ENCODE peak calls at places on chromosomes 5 and 9, in four cellular contexts. One of them, this sample, is unnamed.

GRCh38 chr9:77018058-77019009 is 1.1 kb upstream of the FOXB2 start:
- DNase-seq in IMR-90: no peak
- DNase-seq in H1: no peak
- DNase-seq in H9: peak
- DNase-seq in this sample: peak

GRCh38 chr9:85741112-85741874 is 461 bp downstream of the AGTPBP1 start:
- DNase-seq in IMR-90: peak
- DNase-seq in H1: peak
- DNase-seq in H9: peak
- DNase-seq in this sample: peak

GRCh38 chr9:33742519-33742918 is 52.8 kb upstream of the PRSS3 start:
- DNase-seq in IMR-90: no peak
- DNase-seq in H1: no peak
- DNase-seq in H9: no peak
- DNase-seq in this sample: peak

GRCh38 chr5:93890657-93891056 is 149.3 kb upstream of the POU5F2 start:
- DNase-seq in IMR-90: no peak
- DNase-seq in H1: no peak
- DNase-seq in H9: no peak
- DNase-seq in this sample: peak

GRCh38 chr9:123697686-123698085 is 232.2 kb downstream of the DENND1A start:
- DNase-seq in IMR-90: no peak
- DNase-seq in H1: no peak
- DNase-seq in H9: no peak
- DNase-seq in this sample: no peak

GRCh38 chr9:89473762-89474469 is 24.0 kb downstream of the SEMA4D start:
- DNase-seq in IMR-90: peak
- DNase-seq in H1: no peak
- DNase-seq in H9: no peak
- DNase-seq in this sample: no peak

GRCh38 chr5:111859533-111860270 is 102.7 kb upstream of the NREP start:
- DNase-seq in IMR-90: peak
- DNase-seq in H1: no peak
- DNase-seq in H9: no peak
- DNase-seq in this sample: no peak

GRCh38 chr5:136772541-136772940 is 407.2 kb upstream of the TRPC7 start:
- DNase-seq in IMR-90: no peak
- DNase-seq in H1: no peak
- DNase-seq in H9: no peak
- DNase-seq in this sample: no peak

GRCh38 chr5:76165029-76165428 is 81.8 kb downstream of the SV2C start:
- DNase-seq in IMR-90: no peak
- DNase-seq in H1: no peak
- DNase-seq in H9: no peak
- DNase-seq in this sample: no peak

GRCh38 chr9:107905313-107906027 is 415.9 kb upstream of the KLF4 start:
- DNase-seq in IMR-90: no peak
- DNase-seq in H1: no peak
- DNase-seq in H9: no peak
- DNase-seq in this sample: no peak

DNA sequence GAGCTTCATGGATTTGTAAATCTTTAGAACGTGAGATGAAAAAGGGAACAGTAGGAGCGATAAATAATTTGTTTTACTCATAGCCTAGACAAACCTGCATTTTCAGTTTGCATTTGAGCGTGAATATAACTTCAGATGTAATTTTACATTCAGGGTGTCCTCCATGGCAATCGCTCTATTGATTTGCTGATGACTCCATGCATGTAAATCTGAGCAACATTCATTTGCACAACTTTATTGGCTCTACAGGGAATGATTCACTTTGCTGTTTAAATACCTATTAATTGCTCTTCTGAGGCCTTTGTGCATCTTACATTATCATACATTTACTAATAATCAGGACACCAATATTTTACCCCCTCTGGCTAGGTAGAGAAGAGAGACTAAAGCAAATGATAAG is 122.2 kb downstream of the EGFLAM start:
- DNase-seq in IMR-90: no peak
- DNase-seq in H1: no peak
- DNase-seq in H9: no peak
- DNase-seq in this sample: no peak
- H3K56ac ChIP-seq in IMR-90: no peak
- H3K56ac ChIP-seq in H1: no peak
- H3K56ac ChIP-seq in H9: no peak
- H3K56ac ChIP-seq in this sample: peak

DNA sequence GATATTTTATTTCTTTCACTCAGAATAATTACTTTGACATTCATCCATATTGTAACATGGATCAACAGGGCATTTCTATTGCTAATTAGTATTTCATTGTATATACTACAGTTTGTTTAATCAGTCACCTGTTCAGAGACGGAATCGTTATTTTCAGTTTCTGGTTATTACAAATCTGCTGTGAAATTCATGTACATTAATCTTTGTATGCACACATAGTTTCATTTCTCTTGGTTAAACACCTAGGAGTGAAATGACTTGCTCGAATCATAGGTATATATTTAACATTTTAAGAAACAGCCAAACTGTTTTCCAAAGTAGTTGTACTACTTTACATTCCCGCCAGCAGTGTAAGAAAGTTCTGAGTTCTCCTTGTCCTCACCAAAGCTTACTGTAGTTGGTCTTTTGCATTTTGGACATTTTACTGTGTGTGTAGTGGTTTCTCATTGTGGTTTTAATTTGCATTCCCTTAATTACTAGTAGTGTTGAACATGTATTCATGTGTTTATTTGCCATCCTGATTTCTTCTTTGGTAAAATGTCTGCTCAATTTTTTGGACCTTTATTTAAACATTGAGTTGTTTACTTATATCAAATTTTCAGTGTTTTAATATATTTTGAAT is 198.2 kb downstream of the SAXO1 start:
- DNase-seq in IMR-90: no peak
- DNase-seq in H1: no peak
- DNase-seq in H9: no peak
- DNase-seq in this sample: no peak
- H3K56ac ChIP-seq in IMR-90: no peak
- H3K56ac ChIP-seq in H1: no peak
- H3K56ac ChIP-seq in H9: no peak
- H3K56ac ChIP-seq in this sample: no peak

GRCh38 chr9:105833271-105833975 is 139.1 kb downstream of the TMEM38B start:
- DNase-seq in IMR-90: peak
- DNase-seq in H1: no peak
- DNase-seq in H9: no peak
- DNase-seq in this sample: no peak
- H3K56ac ChIP-seq in IMR-90: no peak
- H3K56ac ChIP-seq in H1: no peak
- H3K56ac ChIP-seq in H9: no peak
- H3K56ac ChIP-seq in this sample: no peak

GRCh38 chr5:110050640-110051345 is 361.1 kb downstream of the MAN2A1 start:
- DNase-seq in IMR-90: no peak
- DNase-seq in H1: no peak
- DNase-seq in H9: no peak
- DNase-seq in this sample: no peak
- H3K56ac ChIP-seq in IMR-90: no peak
- H3K56ac ChIP-seq in H1: no peak
- H3K56ac ChIP-seq in H9: no peak
- H3K56ac ChIP-seq in this sample: no peak

GRCh38 chr5:149273237-149273636 is 1.6 kb downstream of the AFAP1L1 start:
- DNase-seq in IMR-90: no peak
- DNase-seq in H1: no peak
- DNase-seq in H9: no peak
- DNase-seq in this sample: no peak
- H3K56ac ChIP-seq in IMR-90: no peak
- H3K56ac ChIP-seq in H1: no peak
- H3K56ac ChIP-seq in H9: no peak
- H3K56ac ChIP-seq in this sample: peak

GRCh38 chr5:24644757-24645156 is at the start of gene CDH10:
- DNase-seq in IMR-90: no peak
- DNase-seq in H1: peak
- DNase-seq in H9: peak
- DNase-seq in this sample: peak
- H3K56ac ChIP-seq in IMR-90: no peak
- H3K56ac ChIP-seq in H1: no peak
- H3K56ac ChIP-seq in H9: no peak
- H3K56ac ChIP-seq in this sample: no peak

DNA sequence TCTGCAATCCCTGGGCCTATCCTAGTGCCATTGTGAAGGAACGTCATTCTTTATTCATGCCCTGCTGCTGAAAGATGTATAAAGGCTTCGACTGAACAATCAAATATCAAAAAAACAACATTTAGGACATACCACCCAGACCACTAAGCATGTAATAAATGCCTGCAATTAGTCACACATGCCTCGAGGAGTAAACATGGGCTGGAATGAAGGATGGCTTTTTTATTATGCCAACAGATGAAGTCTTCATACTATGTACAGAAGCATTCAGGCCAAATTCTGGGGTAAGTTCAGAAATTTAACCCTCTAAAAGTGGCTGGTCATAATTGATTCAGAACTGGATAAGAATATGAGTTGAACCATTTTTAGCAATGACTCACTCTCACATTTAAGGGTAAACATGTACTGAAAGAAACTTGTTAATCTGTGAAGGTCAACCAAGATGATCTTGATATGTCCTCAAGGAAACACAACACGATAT is 38.1 kb downstream of the FAM240B start:
- DNase-seq in IMR-90: peak
- DNase-seq in H1: no peak
- DNase-seq in H9: no peak
- DNase-seq in this sample: no peak
- H3K56ac ChIP-seq in IMR-90: no peak
- H3K56ac ChIP-seq in H1: no peak
- H3K56ac ChIP-seq in H9: no peak
- H3K56ac ChIP-seq in this sample: no peak

GRCh38 chr5:115947260-115947659 is 15.0 kb upstream of the LVRN start:
- DNase-seq in IMR-90: peak
- DNase-seq in H1: no peak
- DNase-seq in H9: no peak
- DNase-seq in this sample: no peak
- H3K56ac ChIP-seq in IMR-90: no peak
- H3K56ac ChIP-seq in H1: no peak
- H3K56ac ChIP-seq in H9: no peak
- H3K56ac ChIP-seq in this sample: no peak